ENCODE peak calls at places on chromosomes 13 and 19, in six cellular contexts. X is CD8-positive, alpha-beta memory T cell; N is colonic mucosa; W is neuronal stem cell; H is hepatocyte; Z is neural progenitor cell. G is an unnamed sample. For H3K27me3, the result is how much of the 10 kb centered on the place peaks cover.

GRCh38 chr13:66069570-66069969 is 1160.6 kb downstream of the PCDH9 start:
- DNase-seq in X (no peak), N (no peak), W (no peak), H (no peak), Z (no peak), G (no peak)

GRCh38 chr19:48186541-48186991 is 16.1 kb downstream of the ZSWIM9 start:
- DNase-seq in X (no peak), N (no peak), W (no peak), H (no peak), Z (no peak), G (no peak)

GRCh38 chr13:75906315-75906714 is 270.2 kb downstream of the LMO7 start:
- DNase-seq in X (no peak), N (no peak), W (no peak), H (no peak), Z (no peak), G (no peak)

GRCh38 chr19:33395561-33396550 is 22.3 kb downstream of the CEBPG start:
- DNase-seq in X (no peak), N (no peak), W (no peak), H (no peak), Z (no peak), G (peak)

GRCh38 chr13:74674701-74675100 is 540.5 kb upstream of the KLF12 start:
- DNase-seq in X (no peak), N (no peak), W (no peak), H (no peak), Z (no peak), G (no peak)

GRCh38 chr19:33171916-33172359 is 22.2 kb upstream of the LRP3 start:
- DNase-seq in X (no peak), N (no peak), W (no peak), H (no peak), Z (no peak), G (no peak)

GRCh38 chr19:33365676-33366075 is 7.8 kb upstream of the CEBPG start:
- DNase-seq in X (no peak), N (peak), W (no peak), H (peak), Z (no peak), G (peak)

GRCh38 chr13:41782086-41782485 is 178.8 kb downstream of the VWA8 start:
- DNase-seq in X (no peak), N (no peak), W (peak), H (no peak), Z (peak), G (no peak)

GRCh38 chr13:100347941-100348340 is 240.6 kb downstream of the GGACT start:
- DNase-seq in X (no peak), N (peak), W (no peak), H (no peak), Z (no peak), G (no peak)

GRCh38 chr19:4322942-4323665 is 15.5 kb downstream of the STAP2 start:
- DNase-seq in X (no peak), N (no peak), W (no peak), H (no peak), Z (no peak), G (no peak)

GRCh38 chr19:44401108-44401786 is at the start of gene ZNF285:
- DNase-seq in X (peak), N (peak), W (peak), H (peak), Z (peak), G (peak)

GRCh38 chr13:24683833-24684599 is 3.8 kb downstream of the ATP12A start:
- DNase-seq in X (peak), N (peak), W (peak), H (peak), Z (peak), G (peak)

GRCh38 chr19:46487802-46488445 is 7.7 kb downstream of the PNMA8B start:
- DNase-seq in X (peak), N (peak), W (peak), H (peak), Z (peak), G (peak)

GRCh38 chr19:5785423-5785822 is 877 bp upstream of the PRR22 start:
- DNase-seq in X (no peak), N (no peak), W (no peak), H (no peak), Z (no peak), G (no peak)

GRCh38 chr19:8575467-8575997 is 1.7 kb downstream of the MYO1F start:
- DNase-seq in X (peak), N (peak), W (no peak), H (no peak), Z (no peak), G (peak)

GRCh38 chr13:112063807-112064206 is 3.1 kb upstream of the SOX1 start:
- DNase-seq in X (no peak), N (no peak), W (no peak), H (no peak), Z (no peak), G (no peak)

GRCh38 chr19:13842294-13843103 is 34.4 kb upstream of the NANOS3 start:
- DNase-seq in X (peak), N (peak), W (no peak), H (peak), Z (peak), G (peak)

GRCh38 chr19:16416996-16417395 is 54.8 kb downstream of the EPS15L1 start:
- DNase-seq in X (no peak), N (no peak), W (no peak), H (no peak), Z (no peak), G (no peak)

GRCh38 chr13:66915596-66916185 is 314.4 kb downstream of the PCDH9 start:
- DNase-seq in X (no peak), N (no peak), W (no peak), H (no peak), Z (no peak), G (no peak)

GRCh38 chr13:60326273-60326672 is 70.7 kb upstream of the TDRD3 start:
- DNase-seq in X (no peak), N (no peak), W (no peak), H (no peak), Z (no peak), G (no peak)

GRCh38 chr13:44710576-44710975 is 134.4 kb upstream of the TSC22D1 start:
- DNase-seq in X (no peak), N (no peak), W (no peak), H (no peak), Z (no peak), G (no peak)

GRCh38 chr13:24888291-24888931 is 124.4 kb downstream of the RNF17 start:
- DNase-seq in X (no peak), N (no peak), W (no peak), H (no peak), Z (no peak), G (no peak)

GRCh38 chr13:73598021-73598712 is 536.0 kb downstream of the KLF12 start:
- DNase-seq in X (no peak), N (no peak), W (no peak), H (peak), Z (no peak), G (no peak)

GRCh38 chr13:35720690-35721554 is 244.4 kb upstream of the MAB21L1 start:
- DNase-seq in X (no peak), N (peak), W (peak), H (peak), Z (peak), G (peak)

GRCh38 chr19:5340637-5341447 is at the start of gene PTPRS:
- DNase-seq in X (peak), N (peak), W (peak), H (peak), Z (peak), G (peak)

GRCh38 chr13:71316964-71317363 is 550.0 kb downstream of the DACH1 start:
- DNase-seq in X (no peak), N (no peak), W (no peak), H (peak), Z (no peak), G (no peak)

GRCh38 chr19:52398091-52398461 is 427 bp downstream of the ZNF528 start:
- DNase-seq in X (no peak), N (peak), W (no peak), H (peak), Z (peak), G (no peak)

GRCh38 chr19:36771275-36772231 is 1.1 kb downstream of the ZNF850 start:
- DNase-seq in X (peak), N (peak), W (peak), H (peak), Z (peak), G (peak)

GRCh38 chr19:6221878-6222746 is 57.7 kb downstream of the MLLT1 start:
- DNase-seq in X (no peak), N (no peak), W (no peak), H (no peak), Z (no peak), G (no peak)

GRCh38 chr13:49098198-49098597 is 121.9 kb upstream of the MLNR start:
- DNase-seq in X (no peak), N (no peak), W (no peak), H (peak), Z (no peak), G (peak)

GRCh38 chr13:97266328-97266727 is 44.2 kb downstream of the MBNL2 start:
- DNase-seq in X (no peak), N (no peak), W (no peak), H (no peak), Z (peak), G (no peak)

GRCh38 chr19:8580710-8581281 is 3.6 kb upstream of the MYO1F start:
- DNase-seq in X (peak), N (peak), W (peak), H (peak), Z (peak), G (peak)

GRCh38 chr19:45340232-45340898 is at the start of gene KLC3:
- DNase-seq in X (peak), N (peak), W (no peak), H (peak), Z (peak), G (peak)

GRCh38 chr19:5534787-5535586 is 32.8 kb downstream of the TINCR start:
- DNase-seq in X (no peak), N (no peak), W (no peak), H (no peak), Z (no peak), G (no peak)

DNA sequence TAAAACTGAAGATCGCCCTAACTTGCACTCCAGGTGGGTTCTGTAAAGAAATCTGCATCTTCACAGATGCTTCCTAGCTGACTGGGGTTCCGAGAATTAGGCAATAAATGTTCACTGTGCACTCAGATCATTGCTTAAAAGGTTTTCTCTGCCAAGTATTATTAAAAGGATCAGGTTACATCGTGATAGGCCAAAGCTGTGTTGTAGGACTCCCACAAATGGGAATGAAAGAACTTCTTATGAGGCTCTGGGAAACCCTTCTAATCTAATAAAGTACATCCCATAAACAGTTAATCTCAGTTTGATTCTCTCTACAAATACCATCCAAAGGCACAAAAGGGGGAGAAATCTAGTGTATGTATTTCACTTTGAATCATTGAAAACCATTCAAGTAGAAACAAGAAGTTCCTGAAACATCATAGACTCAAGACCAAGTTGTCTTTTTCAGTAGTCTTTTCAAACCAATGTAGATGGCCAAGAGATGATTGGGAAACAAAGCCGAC is 7.1 kb upstream of the POU4F1 start:
- DNase-seq in X (no peak), N (no peak), W (no peak), H (no peak), Z (no peak), G (no peak)
- H3K27me3 ChIP-seq in X (under half), N (half or more), W (under half), H (half or more), Z (half or more), G (under half)

GRCh38 chr13:113119166-113119821 is 3.3 kb upstream of the F10 start:
- DNase-seq in X (no peak), N (no peak), W (no peak), H (no peak), Z (no peak), G (no peak)

GRCh38 chr13:113121183-113121927 is 1.2 kb upstream of the F10 start:
- DNase-seq in X (no peak), N (no peak), W (no peak), H (no peak), Z (no peak), G (no peak)

GRCh38 chr13:113121928-113122420 is 625 bp upstream of the F10 start:
- DNase-seq in X (no peak), N (no peak), W (no peak), H (no peak), Z (no peak), G (no peak)

GRCh38 chr13:113119822-113120189 is 2.8 kb upstream of the F10 start:
- DNase-seq in X (no peak), N (no peak), W (no peak), H (no peak), Z (no peak), G (no peak)

GRCh38 chr13:113120300-113121182 is 2.1 kb upstream of the F10 start:
- DNase-seq in X (no peak), N (no peak), W (no peak), H (no peak), Z (no peak), G (peak)
- H3K27me3 ChIP-seq in X (under half), N (under half), W (under half), H (under half), Z (under half), G (under half)

GRCh38 chr13:95516492-95516891 is 36.0 kb upstream of the CLDN10 start:
- DNase-seq in X (no peak), N (no peak), W (no peak), H (no peak), Z (no peak), G (no peak)
- H3K27me3 ChIP-seq in X (under half), N (under half), W (under half), H (under half), Z (under half), G (under half)

GRCh38 chr19:53907690-53908089 is 1.4 kb upstream of the CACNG7 start:
- DNase-seq in X (no peak), N (no peak), W (no peak), H (no peak), Z (no peak), G (no peak)

GRCh38 chr19:53904909-53905308 is 4.2 kb upstream of the CACNG7 start:
- DNase-seq in X (no peak), N (no peak), W (no peak), H (no peak), Z (no peak), G (no peak)

GRCh38 chr19:53906211-53907192 is 2.6 kb upstream of the CACNG7 start:
- DNase-seq in X (peak), N (peak), W (peak), H (peak), Z (peak), G (peak)

GRCh38 chr19:53907193-53907581 is 1.9 kb upstream of the CACNG7 start:
- DNase-seq in X (no peak), N (no peak), W (no peak), H (no peak), Z (no peak), G (no peak)

DNA sequence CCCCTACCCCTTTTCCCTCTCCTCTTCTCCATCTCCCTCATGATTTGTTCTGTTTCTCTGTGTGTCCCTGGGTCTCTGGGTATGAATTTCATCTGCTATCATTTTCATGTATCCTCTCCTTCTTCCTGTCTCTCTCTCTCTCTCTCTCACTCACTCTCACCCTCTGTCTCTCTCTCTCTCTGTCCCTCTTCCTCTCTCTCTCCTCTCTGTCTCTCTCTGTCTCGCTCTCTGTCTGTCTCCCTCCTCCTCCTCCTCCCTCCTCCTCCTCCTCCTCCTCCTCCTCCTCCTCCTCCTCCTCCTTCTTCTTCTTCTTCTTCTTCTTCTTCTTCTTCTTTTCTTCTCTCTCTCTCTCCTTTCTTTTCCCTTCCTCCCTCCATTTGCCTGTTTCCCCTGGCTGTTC is 3.3 kb upstream of the CACNG7 start:
- DNase-seq in X (no peak), N (no peak), W (no peak), H (no peak), Z (no peak), G (no peak)
- H3K27me3 ChIP-seq in X (under half), N (under half), W (under half), H (half or more), Z (half or more), G (under half)

DNA sequence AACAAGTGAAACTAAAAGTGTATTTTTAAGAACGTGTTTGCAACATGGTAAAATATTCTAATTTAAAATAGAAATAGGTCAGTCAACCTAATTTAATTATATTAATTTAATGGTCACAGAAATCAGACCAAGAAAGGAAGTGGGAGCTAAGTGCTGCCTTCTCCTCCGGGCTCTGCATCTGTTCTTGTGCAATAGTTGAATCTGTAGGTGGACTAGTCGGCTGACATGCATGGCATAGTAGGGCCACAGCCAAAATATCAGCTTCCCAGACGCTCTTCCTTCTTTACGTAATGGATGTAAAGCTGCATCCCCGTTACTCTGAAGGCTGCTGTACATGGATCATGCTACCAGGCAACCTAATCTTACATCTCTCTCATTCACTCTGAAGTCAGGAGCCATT is 47.3 kb downstream of the COL4A1 start:
- DNase-seq in X (no peak), N (no peak), W (no peak), H (no peak), Z (no peak), G (no peak)
- H3K27me3 ChIP-seq in X (under half), N (under half), W (under half), H (under half), Z (under half), G (under half)

DNA sequence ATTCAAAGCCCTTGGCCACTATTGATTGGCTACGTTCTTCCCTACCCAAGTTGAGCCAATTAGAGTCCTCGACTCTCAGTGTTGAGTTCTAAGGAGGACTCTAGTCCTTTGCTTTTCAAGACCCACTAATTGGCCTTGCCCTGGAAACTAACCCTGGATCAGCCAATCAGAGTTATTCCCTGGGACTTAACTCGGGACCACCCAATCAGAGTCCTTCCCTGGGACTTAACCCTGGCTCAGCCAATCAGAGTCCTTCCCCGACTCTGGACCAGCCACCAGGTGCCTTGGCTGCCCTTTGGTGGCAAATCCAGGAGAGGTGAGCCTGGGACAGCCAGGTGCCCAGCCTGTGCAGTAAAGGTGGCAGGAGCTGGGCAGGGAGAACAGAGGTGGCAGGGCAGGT is 28.7 kb downstream of the ATP8B3 start:
- DNase-seq in X (no peak), N (no peak), W (no peak), H (no peak), Z (no peak), G (no peak)
- H3K27me3 ChIP-seq in X (under half), N (under half), W (under half), H (under half), Z (half or more), G (under half)

DNA sequence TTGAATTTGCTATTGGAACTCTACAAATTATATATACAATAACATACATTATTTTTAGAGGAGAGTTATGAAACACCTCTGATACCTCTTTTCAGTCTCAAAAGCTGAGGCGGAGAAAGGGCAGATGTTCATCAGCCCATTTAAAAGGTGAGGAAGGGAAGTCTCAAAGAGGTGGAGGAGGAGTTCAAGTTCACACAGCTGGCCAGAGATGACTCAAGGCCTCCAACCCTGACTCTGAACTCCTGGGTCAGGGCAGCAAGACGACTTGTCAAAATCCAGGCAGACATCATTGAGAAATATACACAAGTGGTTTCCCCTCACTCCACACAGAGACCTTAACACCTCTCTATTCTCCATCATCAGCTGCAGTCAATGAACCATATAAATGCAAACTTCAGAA is 2.1 kb downstream of the SIAH3 start:
- DNase-seq in X (no peak), N (no peak), W (no peak), H (no peak), Z (no peak), G (no peak)
- H3K27me3 ChIP-seq in X (under half), N (under half), W (under half), H (half or more), Z (half or more), G (under half)

GRCh38 chr19:58351996-58352755 is 1.1 kb downstream of the A1BG start:
- DNase-seq in X (no peak), N (no peak), W (no peak), H (no peak), Z (no peak), G (no peak)
- H3K27me3 ChIP-seq in X (under half), N (under half), W (under half), H (under half), Z (under half), G (under half)

DNA sequence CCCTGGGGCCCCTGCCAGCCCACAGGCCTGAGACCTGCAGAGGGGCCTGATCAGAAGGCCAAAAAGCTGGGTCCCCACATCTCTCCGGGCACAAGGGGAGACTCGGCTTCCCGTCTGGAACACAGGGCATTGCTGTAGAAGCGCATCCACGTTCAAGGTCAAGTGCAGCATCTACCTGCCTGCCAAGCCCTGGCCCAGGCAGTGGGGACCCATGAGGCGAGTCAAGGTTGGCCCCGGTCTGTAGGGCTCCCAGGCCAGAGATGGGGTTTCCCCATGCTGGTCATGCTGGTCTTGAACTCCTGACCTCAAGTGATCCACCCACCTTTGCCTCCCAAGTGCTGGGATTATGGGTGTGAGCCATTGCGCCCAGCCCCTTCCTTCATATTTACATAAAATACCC is 13.5 kb upstream of the COMP start:
- DNase-seq in X (no peak), N (no peak), W (no peak), H (no peak), Z (no peak), G (no peak)
- H3K27me3 ChIP-seq in X (under half), N (under half), W (under half), H (under half), Z (half or more), G (under half)